ENCODE peak calls at places on chromosomes 5 and 9, in eight cellular contexts. R, D, U, W, G, F, Q and P are unnamed samples.

GRCh38 chr5:53923969-53924876 is 363.8 kb downstream of the NDUFS4 start:
- DNase-seq in R (no peak), G (no peak), U (peak), Q (peak), F (no peak), D (no peak), W (no peak), P (no peak)

GRCh38 chr5:168793844-168794837 is 215.0 kb upstream of the PANK3 start:
- DNase-seq in D (no peak), G (no peak), Q (no peak), W (no peak), R (peak), F (no peak), U (peak), P (no peak)

GRCh38 chr9:86796671-86797070 is 150.6 kb downstream of the GAS1 start:
- DNase-seq in F (no peak), U (no peak), W (no peak), Q (no peak), R (no peak), G (no peak), D (no peak), P (no peak)

GRCh38 chr5:96668725-96669124 is 6.5 kb downstream of the CAST start:
- DNase-seq in D (no peak), W (no peak), G (no peak), Q (no peak), U (no peak), F (no peak), R (no peak), P (no peak)

GRCh38 chr9:98806394-98807069 is 938 bp upstream of the GALNT12 start:
- DNase-seq in F (no peak), Q (no peak), W (no peak), G (no peak), R (no peak), D (no peak), U (no peak), P (peak)

GRCh38 chr5:126808619-126809018 is 31.7 kb downstream of the LMNB1 start:
- DNase-seq in G (no peak), D (no peak), U (peak), Q (no peak), W (no peak), F (no peak), R (peak), P (no peak)

GRCh38 chr9:87567047-87567446 is 69.4 kb downstream of the DAPK1 start:
- DNase-seq in U (no peak), G (peak), W (no peak), F (no peak), D (no peak), R (no peak), Q (no peak), P (no peak)

GRCh38 chr5:113678924-113679575 is 165.6 kb downstream of the YTHDC2 start:
- DNase-seq in D (no peak), F (peak), R (peak), U (peak), G (no peak), Q (peak), W (peak), P (no peak)

GRCh38 chr9:83012578-83013260 is 50.2 kb downstream of the RASEF start:
- DNase-seq in R (no peak), Q (no peak), G (no peak), W (no peak), F (no peak), U (no peak), D (no peak), P (no peak)

GRCh38 chr5:40995816-40996586 is 75.1 kb downstream of the MROH2B start:
- DNase-seq in W (no peak), D (no peak), F (no peak), R (no peak), Q (no peak), U (no peak), G (no peak), P (no peak)

GRCh38 chr5:10567181-10567591 is 3.3 kb downstream of the ANKRD33B start:
- DNase-seq in Q (no peak), D (no peak), W (no peak), F (no peak), R (peak), G (no peak), U (no peak), P (no peak)

GRCh38 chr5:6715758-6716633 is 2.8 kb downstream of the TENT4A start:
- DNase-seq in W (no peak), D (no peak), R (no peak), Q (peak), G (no peak), F (no peak), U (no peak), P (no peak)

GRCh38 chr5:143066556-143067281 is 296.5 kb downstream of the ARHGAP26 start:
- DNase-seq in G (no peak), F (peak), R (no peak), Q (peak), D (peak), U (no peak), W (no peak), P (no peak)

GRCh38 chr5:178564386-178564785 is 25.8 kb downstream of the COL23A1 start:
- DNase-seq in G (no peak), D (no peak), R (no peak), F (no peak), W (no peak), Q (no peak), U (no peak), P (no peak)